ENCODE peak calls at places on chromosomes 12 and 14, in seven cellular contexts. One of them, this sample, is unnamed. For H3K36me3, H3K27me3 and H3K4me1, the result is how much of the 10 kb centered on the place peaks cover.

GRCh38 chr14:94110552-94111181 is at the start of gene IFI27:
- DNase-seq in left lung: no peak
- DNase-seq in pancreas: no peak
- DNase-seq in adipocyte: no peak
- DNase-seq in naive thymus-derived CD4-positive, alpha-beta T cell: no peak
- DNase-seq in adrenal gland: peak
- DNase-seq in heart left ventricle: peak
- DNase-seq in this sample: no peak

GRCh38 chr12:91845365-91845764 is 300.3 kb downstream of the BTG1 start:
- DNase-seq in left lung: no peak
- DNase-seq in pancreas: no peak
- DNase-seq in adipocyte: no peak
- DNase-seq in naive thymus-derived CD4-positive, alpha-beta T cell: no peak
- DNase-seq in adrenal gland: no peak
- DNase-seq in heart left ventricle: no peak
- DNase-seq in this sample: no peak

GRCh38 chr12:103924761-103925641 is 5.2 kb upstream of the HSP90B1 start:
- DNase-seq in left lung: no peak
- DNase-seq in pancreas: no peak
- DNase-seq in adipocyte: peak
- DNase-seq in naive thymus-derived CD4-positive, alpha-beta T cell: no peak
- DNase-seq in adrenal gland: no peak
- DNase-seq in heart left ventricle: no peak
- DNase-seq in this sample: no peak

GRCh38 chr14:85528080-85528881 is 1.7 kb upstream of the FLRT2 start:
- DNase-seq in left lung: no peak
- DNase-seq in pancreas: peak
- DNase-seq in adipocyte: peak
- DNase-seq in naive thymus-derived CD4-positive, alpha-beta T cell: no peak
- DNase-seq in adrenal gland: peak
- DNase-seq in heart left ventricle: no peak
- DNase-seq in this sample: no peak

GRCh38 chr12:12926571-12927071 is 25.3 kb downstream of the GPRC5D start:
- DNase-seq in left lung: no peak
- DNase-seq in pancreas: no peak
- DNase-seq in adipocyte: no peak
- DNase-seq in naive thymus-derived CD4-positive, alpha-beta T cell: no peak
- DNase-seq in adrenal gland: no peak
- DNase-seq in heart left ventricle: no peak
- DNase-seq in this sample: no peak

GRCh38 chr12:78096909-78097597 is 266.4 kb downstream of the NAV3 start:
- DNase-seq in left lung: no peak
- DNase-seq in pancreas: no peak
- DNase-seq in adipocyte: peak
- DNase-seq in naive thymus-derived CD4-positive, alpha-beta T cell: no peak
- DNase-seq in adrenal gland: peak
- DNase-seq in heart left ventricle: no peak
- DNase-seq in this sample: no peak

GRCh38 chr12:87756721-87757120 is 272.5 kb downstream of the C12orf50 start:
- DNase-seq in left lung: no peak
- DNase-seq in pancreas: no peak
- DNase-seq in adipocyte: peak
- DNase-seq in naive thymus-derived CD4-positive, alpha-beta T cell: no peak
- DNase-seq in adrenal gland: no peak
- DNase-seq in heart left ventricle: no peak
- DNase-seq in this sample: no peak

GRCh38 chr14:67285876-67286452 is 44.7 kb downstream of the PALS1 start:
- DNase-seq in left lung: no peak
- DNase-seq in pancreas: no peak
- DNase-seq in adipocyte: peak
- DNase-seq in naive thymus-derived CD4-positive, alpha-beta T cell: peak
- DNase-seq in adrenal gland: no peak
- DNase-seq in heart left ventricle: no peak
- DNase-seq in this sample: no peak

GRCh38 chr12:90120627-90121026 is 412.0 kb upstream of the ATP2B1 start:
- DNase-seq in left lung: no peak
- DNase-seq in pancreas: no peak
- DNase-seq in adipocyte: no peak
- DNase-seq in naive thymus-derived CD4-positive, alpha-beta T cell: no peak
- DNase-seq in adrenal gland: no peak
- DNase-seq in heart left ventricle: no peak
- DNase-seq in this sample: no peak

GRCh38 chr14:68623307-68623706 is 169.6 kb downstream of the ZFP36L1 start:
- DNase-seq in left lung: no peak
- DNase-seq in pancreas: no peak
- DNase-seq in adipocyte: no peak
- DNase-seq in naive thymus-derived CD4-positive, alpha-beta T cell: no peak
- DNase-seq in adrenal gland: no peak
- DNase-seq in heart left ventricle: no peak
- DNase-seq in this sample: no peak

GRCh38 chr12:93000026-93000425 is 70.9 kb upstream of the EEA1 start:
- DNase-seq in left lung: no peak
- DNase-seq in pancreas: no peak
- DNase-seq in adipocyte: no peak
- DNase-seq in naive thymus-derived CD4-positive, alpha-beta T cell: no peak
- DNase-seq in adrenal gland: no peak
- DNase-seq in heart left ventricle: no peak
- DNase-seq in this sample: no peak

GRCh38 chr14:34098045-34098984 is 147.4 kb upstream of the EGLN3 start:
- DNase-seq in left lung: no peak
- DNase-seq in pancreas: peak
- DNase-seq in adipocyte: peak
- DNase-seq in naive thymus-derived CD4-positive, alpha-beta T cell: no peak
- DNase-seq in adrenal gland: peak
- DNase-seq in heart left ventricle: no peak
- DNase-seq in this sample: no peak

GRCh38 chr14:71416392-71416791 is 509.1 kb downstream of the PCNX1 start:
- DNase-seq in left lung: no peak
- DNase-seq in pancreas: no peak
- DNase-seq in adipocyte: no peak
- DNase-seq in naive thymus-derived CD4-positive, alpha-beta T cell: no peak
- DNase-seq in adrenal gland: no peak
- DNase-seq in heart left ventricle: no peak
- DNase-seq in this sample: no peak

DNA sequence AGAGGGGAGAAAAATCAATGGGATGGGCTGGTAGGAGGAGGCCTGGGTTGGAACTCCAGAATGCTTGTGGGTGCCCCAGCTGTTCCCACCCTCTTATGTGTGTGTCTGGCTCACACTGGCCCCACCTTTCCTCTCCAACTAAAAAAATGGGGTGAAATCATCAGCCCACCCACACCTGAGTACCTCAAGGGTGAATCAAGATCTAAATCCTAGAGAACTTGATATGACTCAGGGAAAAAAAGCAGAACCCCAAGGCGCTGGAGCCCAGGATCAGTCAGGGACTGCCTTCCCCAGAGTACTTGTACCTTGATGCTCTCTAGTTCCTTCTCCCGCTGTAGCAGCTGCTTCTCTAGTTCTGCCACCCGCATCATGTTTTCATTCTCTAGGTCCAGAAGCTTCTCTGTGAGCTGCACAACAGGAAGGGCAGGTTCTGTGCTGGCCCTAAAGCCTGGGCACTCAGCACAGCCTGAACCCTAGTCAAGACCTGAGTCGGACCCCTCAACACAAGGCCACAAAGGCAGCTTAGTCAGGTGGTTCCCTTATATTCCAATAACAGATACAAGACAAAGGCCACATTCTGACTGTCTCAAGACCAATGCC is 29.7 kb downstream of the PRPF40B start:
- DNase-seq in left lung: no peak
- DNase-seq in pancreas: no peak
- DNase-seq in adipocyte: no peak
- DNase-seq in naive thymus-derived CD4-positive, alpha-beta T cell: no peak
- DNase-seq in adrenal gland: no peak
- DNase-seq in heart left ventricle: no peak
- DNase-seq in this sample: no peak
- H3K36me3 ChIP-seq in left lung: under half
- H3K36me3 ChIP-seq in pancreas: under half
- H3K36me3 ChIP-seq in adipocyte: half or more
- H3K36me3 ChIP-seq in naive thymus-derived CD4-positive, alpha-beta T cell: under half
- H3K36me3 ChIP-seq in adrenal gland: under half
- H3K36me3 ChIP-seq in heart left ventricle: half or more
- H3K36me3 ChIP-seq in this sample: under half

GRCh38 chr14:54788701-54789100 is 113.9 kb downstream of the GCH1 start:
- DNase-seq in left lung: no peak
- DNase-seq in pancreas: no peak
- DNase-seq in adipocyte: no peak
- DNase-seq in naive thymus-derived CD4-positive, alpha-beta T cell: no peak
- DNase-seq in adrenal gland: no peak
- DNase-seq in heart left ventricle: no peak
- DNase-seq in this sample: no peak
- H3K27me3 ChIP-seq in left lung: under half
- H3K27me3 ChIP-seq in pancreas: under half
- H3K27me3 ChIP-seq in adipocyte: under half
- H3K27me3 ChIP-seq in naive thymus-derived CD4-positive, alpha-beta T cell: under half
- H3K27me3 ChIP-seq in adrenal gland: under half
- H3K27me3 ChIP-seq in heart left ventricle: under half
- H3K27me3 ChIP-seq in this sample: under half

GRCh38 chr12:3085341-3086125 is 8.4 kb downstream of the TSPAN9 start:
- DNase-seq in left lung: no peak
- DNase-seq in pancreas: no peak
- DNase-seq in adipocyte: no peak
- DNase-seq in naive thymus-derived CD4-positive, alpha-beta T cell: no peak
- DNase-seq in adrenal gland: no peak
- DNase-seq in heart left ventricle: no peak
- DNase-seq in this sample: no peak

GRCh38 chr12:3088251-3088650 is 11.1 kb downstream of the TSPAN9 start:
- DNase-seq in left lung: no peak
- DNase-seq in pancreas: no peak
- DNase-seq in adipocyte: no peak
- DNase-seq in naive thymus-derived CD4-positive, alpha-beta T cell: no peak
- DNase-seq in adrenal gland: no peak
- DNase-seq in heart left ventricle: no peak
- DNase-seq in this sample: no peak

GRCh38 chr12:3087758-3088157 is 10.6 kb downstream of the TSPAN9 start:
- DNase-seq in left lung: no peak
- DNase-seq in pancreas: no peak
- DNase-seq in adipocyte: no peak
- DNase-seq in naive thymus-derived CD4-positive, alpha-beta T cell: no peak
- DNase-seq in adrenal gland: no peak
- DNase-seq in heart left ventricle: no peak
- DNase-seq in this sample: no peak

GRCh38 chr12:3084742-3085141 is 7.6 kb downstream of the TSPAN9 start:
- DNase-seq in left lung: no peak
- DNase-seq in pancreas: no peak
- DNase-seq in adipocyte: no peak
- DNase-seq in naive thymus-derived CD4-positive, alpha-beta T cell: no peak
- DNase-seq in adrenal gland: no peak
- DNase-seq in heart left ventricle: peak
- DNase-seq in this sample: no peak

DNA sequence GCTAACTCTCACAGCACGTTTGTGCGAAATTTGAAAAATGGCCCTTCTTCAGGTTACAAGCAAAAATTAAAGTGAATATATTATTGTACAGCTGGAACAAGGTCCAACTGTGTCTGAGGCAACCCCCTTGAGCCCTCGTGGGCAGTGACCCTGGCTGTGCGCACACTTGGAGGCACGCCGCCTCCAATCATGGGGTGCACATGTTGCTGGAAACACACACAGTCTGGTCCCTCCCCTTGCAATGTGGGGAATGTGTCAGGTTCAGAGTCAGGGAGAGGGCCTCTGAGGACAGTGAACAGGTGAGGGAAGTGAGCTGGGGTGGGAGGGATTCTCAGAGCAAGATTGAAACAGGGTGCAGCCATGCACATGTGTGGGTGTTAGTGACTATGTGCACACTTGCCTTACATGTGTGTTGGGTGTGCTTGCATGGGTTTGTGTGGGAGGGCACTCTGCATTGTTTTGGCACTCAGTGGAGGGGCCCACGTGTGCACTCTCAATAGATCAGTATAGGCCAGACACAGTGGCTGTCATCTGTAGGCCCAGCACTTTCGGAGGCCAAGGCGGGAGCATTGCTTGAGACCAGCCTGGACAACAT is 9.6 kb downstream of the TSPAN9 start:
- DNase-seq in left lung: no peak
- DNase-seq in pancreas: no peak
- DNase-seq in adipocyte: no peak
- DNase-seq in naive thymus-derived CD4-positive, alpha-beta T cell: no peak
- DNase-seq in adrenal gland: no peak
- DNase-seq in heart left ventricle: no peak
- DNase-seq in this sample: no peak
- H3K4me1 ChIP-seq in left lung: under half
- H3K4me1 ChIP-seq in pancreas: under half
- H3K4me1 ChIP-seq in adipocyte: under half
- H3K4me1 ChIP-seq in naive thymus-derived CD4-positive, alpha-beta T cell: under half
- H3K4me1 ChIP-seq in adrenal gland: under half
- H3K4me1 ChIP-seq in heart left ventricle: half or more
- H3K4me1 ChIP-seq in this sample: under half

DNA sequence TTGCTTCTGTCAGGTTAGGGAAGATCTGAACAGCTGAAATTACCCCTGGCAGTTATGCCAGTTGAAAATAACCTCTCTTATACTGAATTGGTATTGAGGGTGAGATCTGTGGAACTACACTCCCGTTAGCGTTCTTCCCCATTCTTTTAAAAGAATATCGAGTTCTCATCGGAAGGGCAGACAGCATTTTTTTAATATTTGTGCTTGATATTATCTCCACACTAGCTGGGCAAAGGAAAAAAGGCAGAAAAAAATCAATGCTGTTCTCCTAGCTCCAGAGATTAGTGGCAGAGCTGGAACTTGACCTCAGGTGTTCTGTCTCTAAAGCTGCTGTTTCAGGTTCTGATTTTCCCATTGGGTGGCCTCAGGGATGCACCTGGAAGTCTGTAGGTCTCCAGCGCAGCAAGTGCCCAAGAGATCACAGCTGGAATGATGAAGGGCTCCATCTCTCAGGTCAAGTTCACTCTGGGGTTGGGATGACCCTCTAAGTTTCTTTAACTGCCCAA is 67.5 kb downstream of the SLC38A1 start:
- DNase-seq in left lung: no peak
- DNase-seq in pancreas: no peak
- DNase-seq in adipocyte: no peak
- DNase-seq in naive thymus-derived CD4-positive, alpha-beta T cell: no peak
- DNase-seq in adrenal gland: no peak
- DNase-seq in heart left ventricle: no peak
- DNase-seq in this sample: no peak
- H3K36me3 ChIP-seq in left lung: under half
- H3K36me3 ChIP-seq in pancreas: under half
- H3K36me3 ChIP-seq in adipocyte: half or more
- H3K36me3 ChIP-seq in naive thymus-derived CD4-positive, alpha-beta T cell: half or more
- H3K36me3 ChIP-seq in adrenal gland: under half
- H3K36me3 ChIP-seq in heart left ventricle: half or more
- H3K36me3 ChIP-seq in this sample: under half

DNA sequence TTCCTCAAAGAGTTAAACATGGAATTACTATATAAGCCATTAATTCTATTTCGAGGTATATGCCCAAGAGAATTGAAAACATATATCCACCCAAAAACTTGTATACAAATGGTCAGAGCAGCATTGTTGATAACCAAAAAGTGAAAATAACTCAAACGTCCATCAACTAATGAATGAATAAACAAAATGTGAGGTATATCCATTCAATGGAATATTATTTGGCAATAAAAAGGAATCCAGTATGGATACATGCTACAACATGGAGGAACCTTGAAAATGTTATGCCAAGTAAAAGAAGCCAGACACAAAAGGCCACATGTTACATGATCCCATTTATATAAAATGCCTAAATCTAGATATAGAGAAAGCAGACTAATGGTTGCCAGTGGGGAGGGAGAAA is 36.0 kb downstream of the SLC25A47 start:
- DNase-seq in left lung: no peak
- DNase-seq in pancreas: no peak
- DNase-seq in adipocyte: no peak
- DNase-seq in naive thymus-derived CD4-positive, alpha-beta T cell: no peak
- DNase-seq in adrenal gland: no peak
- DNase-seq in heart left ventricle: no peak
- DNase-seq in this sample: no peak
- H3K27me3 ChIP-seq in left lung: under half
- H3K27me3 ChIP-seq in pancreas: under half
- H3K27me3 ChIP-seq in adipocyte: under half
- H3K27me3 ChIP-seq in naive thymus-derived CD4-positive, alpha-beta T cell: under half
- H3K27me3 ChIP-seq in adrenal gland: under half
- H3K27me3 ChIP-seq in heart left ventricle: under half
- H3K27me3 ChIP-seq in this sample: under half

GRCh38 chr12:121293603-121294002 is 2.9 kb downstream of the CAMKK2 start:
- DNase-seq in left lung: no peak
- DNase-seq in pancreas: no peak
- DNase-seq in adipocyte: no peak
- DNase-seq in naive thymus-derived CD4-positive, alpha-beta T cell: no peak
- DNase-seq in adrenal gland: no peak
- DNase-seq in heart left ventricle: no peak
- DNase-seq in this sample: no peak
- H3K4me1 ChIP-seq in left lung: half or more
- H3K4me1 ChIP-seq in pancreas: under half
- H3K4me1 ChIP-seq in adipocyte: under half
- H3K4me1 ChIP-seq in naive thymus-derived CD4-positive, alpha-beta T cell: under half
- H3K4me1 ChIP-seq in adrenal gland: under half
- H3K4me1 ChIP-seq in heart left ventricle: half or more
- H3K4me1 ChIP-seq in this sample: under half